ENCODE peak calls at places on chromosome 5, in four cellular contexts. T, K, M and Y are unnamed samples.

GRCh38 chr5:115360036-115360685 is 63.7 kb upstream of the CCDC112 start:
- ATAC-seq in M (no peak), K (no peak), T (no peak), Y (peak)

GRCh38 chr5:143116817-143117216 is 286.7 kb downstream of the NR3C1 start:
- ATAC-seq in K (no peak), T (no peak), M (no peak), Y (no peak)

GRCh38 chr5:126864042-126864688 is 87.2 kb downstream of the LMNB1 start:
- ATAC-seq in M (no peak), T (no peak), K (no peak), Y (no peak)

GRCh38 chr5:157390924-157391297 is 69.1 kb upstream of the NIPAL4 start:
- ATAC-seq in M (no peak), K (no peak), T (no peak), Y (no peak)

GRCh38 chr5:72540759-72541438 is 33.7 kb upstream of the ZNF366 start:
- ATAC-seq in M (no peak), T (no peak), K (no peak), Y (no peak)

GRCh38 chr5:55211184-55211874 is 15.8 kb downstream of the MCIDAS start:
- ATAC-seq in K (no peak), M (no peak), T (no peak), Y (no peak)

GRCh38 chr5:68839019-68839552 is 254.7 kb upstream of the SLC30A5 start:
- ATAC-seq in M (no peak), K (peak), T (no peak), Y (peak)

GRCh38 chr5:126395198-126395597 is 28.0 kb upstream of the GRAMD2B start:
- ATAC-seq in K (no peak), M (no peak), T (no peak), Y (no peak)

GRCh38 chr5:43020294-43020711 is 19.8 kb downstream of the ANXA2R start:
- ATAC-seq in K (no peak), M (no peak), T (no peak), Y (peak)

GRCh38 chr5:1131191-1131621 is 19.3 kb upstream of the SLC12A7 start:
- ATAC-seq in T (no peak), K (no peak), M (peak), Y (no peak)

GRCh38 chr5:83026507-83026906 is 50.7 kb downstream of the TMEM167A start:
- ATAC-seq in T (no peak), M (no peak), K (no peak), Y (no peak)

GRCh38 chr5:72434056-72434780 is 73.0 kb downstream of the ZNF366 start:
- ATAC-seq in T (no peak), M (no peak), K (peak), Y (no peak)